ENCODE peak calls at places on chromosomes 11 and 22, in ten cellular contexts. D is IMR-90, S is heart right ventricle, A is left lung, L is ovary, W is GM12878, O is right lobe of liver, M is ascending aorta, F is stomach, Q is HepG2. Z is an unnamed sample.

GRCh38 chr11:72238040-72238450 is 5.9 kb downstream of the PHOX2A start:
- DNase-seq in O (peak; percentile 56), S (no peak), M (no peak), F (peak; percentile 53), Q (peak; percentile 47), D (peak; percentile 67), W (no peak), L (peak; percentile 60), A (peak; percentile 87), Z (no peak)

GRCh38 chr11:83157755-83158473 is 983 bp downstream of the PCF11 start:
- DNase-seq in S (peak; percentile 30), L (peak; percentile 61), O (peak; percentile 68), A (peak; percentile 72), W (no peak), M (no peak), F (peak; percentile 50), Q (peak; percentile 39), D (peak; percentile 33), Z (peak; percentile 63)

GRCh38 chr11:67563354-67564114 is 20.1 kb upstream of the GSTP1 start:
- DNase-seq in W (no peak), Q (no peak), L (peak; percentile 50), D (peak; percentile 96), M (no peak), F (peak; percentile 52), S (peak; percentile 38), A (no peak), O (no peak), Z (no peak)

GRCh38 chr11:11148104-11148509 is 204.9 kb downstream of the CSNK2A3 start:
- DNase-seq in F (no peak), W (no peak), Q (no peak), D (peak; percentile 74), A (peak; percentile 34), O (peak; percentile 78), M (peak; percentile 43), S (peak; percentile 67), L (peak; percentile 76), Z (no peak)

GRCh38 chr11:7204778-7205177 is 46.9 kb upstream of the SYT9 start:
- DNase-seq in O (no peak), M (no peak), W (no peak), A (no peak), Q (no peak), D (no peak), S (no peak), L (no peak), F (no peak), Z (no peak)

GRCh38 chr22:38748487-38749136 is 7.2 kb downstream of the SUN2 start:
- DNase-seq in A (no peak), Q (no peak), S (no peak), D (no peak), W (no peak), F (no peak), O (no peak), M (no peak), L (no peak), Z (no peak)

GRCh38 chr11:117411736-117412135 is 84.1 kb downstream of the CEP164 start:
- DNase-seq in D (no peak), A (no peak), Q (no peak), L (no peak), F (no peak), W (no peak), O (no peak), S (no peak), M (no peak), Z (no peak)

GRCh38 chr11:11691296-11692141 is 69.7 kb upstream of the GALNT18 start:
- DNase-seq in Q (no peak), F (no peak), D (no peak), M (no peak), S (no peak), A (no peak), W (no peak), L (no peak), O (no peak), Z (no peak)

GRCh38 chr11:58628446-58628845 is 6.0 kb downstream of the CNTF start:
- DNase-seq in F (no peak), M (no peak), O (no peak), D (peak; percentile 42), Q (no peak), S (peak; percentile 33), W (no peak), L (no peak), A (no peak), Z (no peak)

GRCh38 chr11:58622344-58622743 is at the start of gene CNTF:
- DNase-seq in O (no peak), Q (no peak), M (no peak), L (no peak), D (peak; percentile 13), F (no peak), W (no peak), S (no peak), A (no peak), Z (no peak)

GRCh38 chr11:58625086-58625485 is 2.6 kb downstream of the CNTF start:
- DNase-seq in M (no peak), W (no peak), L (no peak), A (no peak), D (peak; percentile 4), S (no peak), O (no peak), F (no peak), Q (no peak), Z (no peak)

GRCh38 chr11:58626915-58627483 is 4.5 kb downstream of the CNTF start:
- DNase-seq in L (no peak), M (no peak), D (peak; percentile 6), Q (no peak), W (no peak), S (no peak), A (no peak), O (no peak), F (no peak), Z (no peak)

DNA sequence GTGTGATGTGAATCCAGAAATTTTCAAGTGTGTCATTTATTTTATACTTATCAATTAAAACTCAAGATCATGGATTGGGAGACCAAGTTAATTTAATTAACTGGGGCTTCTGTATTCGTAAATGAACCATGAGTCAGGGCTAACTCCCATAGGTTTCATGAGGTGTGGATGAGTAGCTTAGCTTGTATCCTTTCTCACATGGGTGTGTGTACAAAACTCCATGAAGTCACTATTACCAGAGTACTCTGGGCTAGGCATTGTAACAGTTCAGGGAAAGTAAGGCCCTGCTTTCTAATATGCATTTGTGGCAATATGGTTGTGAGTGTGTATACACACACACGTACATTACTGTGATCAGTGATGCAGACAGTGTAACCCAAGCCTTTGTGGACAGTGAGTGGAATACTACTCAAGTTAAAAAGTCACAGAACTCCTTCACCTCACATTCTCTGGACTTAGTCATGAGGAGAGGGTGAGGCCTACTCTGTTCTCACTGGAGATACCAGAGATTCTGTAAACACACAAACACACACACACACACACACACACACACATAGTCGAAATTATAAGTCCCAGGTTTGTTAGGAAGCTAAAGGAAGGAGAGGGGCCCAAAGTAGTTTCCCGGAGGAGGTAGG is 3.5 kb downstream of the CNTF start:
- DNase-seq in F (no peak), O (no peak), D (peak; percentile 87), Q (no peak), L (no peak), S (no peak), W (no peak), A (no peak), M (no peak), Z (no peak)
- H3K36me3 ChIP-seq in F (peaks cover 46% of the 10 kb centered on the region), O (peaks cover 9% of the 10 kb centered on the region), D (peaks cover 9% of the 10 kb centered on the region), Q (peaks cover 39% of the 10 kb centered on the region), L (no peaks in the 10 kb centered on the region), S (peaks cover 51% of the 10 kb centered on the region), W (peaks cover 24% of the 10 kb centered on the region), A (peaks cover 49% of the 10 kb centered on the region), M (peaks cover 22% of the 10 kb centered on the region), Z (peaks cover 17% of the 10 kb centered on the region)

DNA sequence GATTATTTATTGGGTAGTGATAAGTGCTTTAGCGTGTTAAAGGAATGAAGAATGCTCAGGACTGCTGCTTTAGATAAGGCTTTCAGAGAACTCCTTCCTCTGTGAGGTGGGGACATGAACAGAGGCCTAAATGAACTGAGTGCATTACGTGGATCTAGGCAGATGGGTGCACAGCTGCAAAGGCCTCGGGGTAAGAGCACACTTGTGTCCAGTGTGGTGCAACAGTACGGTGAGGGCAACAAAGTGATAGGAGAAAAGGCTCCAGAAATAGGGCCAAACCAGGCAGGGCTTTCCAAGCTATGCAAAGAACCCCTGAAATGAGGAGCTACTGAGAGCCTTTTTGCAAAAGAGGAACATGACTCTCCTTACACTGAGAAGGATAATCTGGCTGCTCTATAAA is 45.3 kb upstream of the ARHGAP32 start:
- DNase-seq in Q (no peak), A (no peak), M (no peak), L (no peak), O (no peak), W (no peak), D (no peak), F (no peak), S (no peak), Z (no peak)
- TF ChIP-seq CTCF in Q (no peak), A (no peak), M (no peak), L (no peak), O (no peak), W (no peak), D (no peak), F (no peak), S (no peak), Z (no peak)

GRCh38 chr11:26994579-26995210 is 783 bp downstream of the FIBIN start:
- DNase-seq in Q (no peak), L (peak; percentile 35), A (peak; percentile 66), D (no peak), W (no peak), O (peak; percentile 70), F (no peak), M (peak; percentile 8), S (peak; percentile 18), Z (no peak)
- H3K4me3 ChIP-seq in Q (no peak overlapping the region), L (peak overlapping the region; percentile 64), A (peak overlapping the region; percentile 35), D (peak overlapping the region; percentile 78), W (no peak overlapping the region), O (peak overlapping the region; percentile 59), F (peak overlapping the region; percentile 44), M (peak overlapping the region; percentile 60), S (peak overlapping the region; percentile 47), Z (no peak overlapping the region)

GRCh38 chr11:65499713-65500261 is 942 bp downstream of the MALAT1 start:
- DNase-seq in Q (no peak), F (no peak), M (no peak), S (no peak), L (no peak), A (no peak), W (no peak), D (no peak), O (no peak), Z (no peak)

GRCh38 chr11:65501005-65501529 is 2.2 kb downstream of the MALAT1 start:
- DNase-seq in S (no peak), W (no peak), L (no peak), D (peak; percentile 42), Q (no peak), F (no peak), O (no peak), A (no peak), M (no peak), Z (no peak)

GRCh38 chr11:65501530-65502273 is 2.9 kb downstream of the MALAT1 start:
- DNase-seq in L (peak; percentile 14), W (no peak), D (peak; percentile 56), Q (no peak), M (no peak), O (peak; percentile 18), A (no peak), S (no peak), F (no peak), Z (no peak)

GRCh38 chr11:65498977-65499712 is at the start of gene MALAT1:
- DNase-seq in F (peak; percentile 96), D (peak; percentile 94), A (peak; percentile 94), W (peak; percentile 82), M (no peak), Q (peak; percentile 88), S (peak; percentile 91), O (peak; percentile 93), L (peak; percentile 96), Z (peak; percentile 92)

DNA sequence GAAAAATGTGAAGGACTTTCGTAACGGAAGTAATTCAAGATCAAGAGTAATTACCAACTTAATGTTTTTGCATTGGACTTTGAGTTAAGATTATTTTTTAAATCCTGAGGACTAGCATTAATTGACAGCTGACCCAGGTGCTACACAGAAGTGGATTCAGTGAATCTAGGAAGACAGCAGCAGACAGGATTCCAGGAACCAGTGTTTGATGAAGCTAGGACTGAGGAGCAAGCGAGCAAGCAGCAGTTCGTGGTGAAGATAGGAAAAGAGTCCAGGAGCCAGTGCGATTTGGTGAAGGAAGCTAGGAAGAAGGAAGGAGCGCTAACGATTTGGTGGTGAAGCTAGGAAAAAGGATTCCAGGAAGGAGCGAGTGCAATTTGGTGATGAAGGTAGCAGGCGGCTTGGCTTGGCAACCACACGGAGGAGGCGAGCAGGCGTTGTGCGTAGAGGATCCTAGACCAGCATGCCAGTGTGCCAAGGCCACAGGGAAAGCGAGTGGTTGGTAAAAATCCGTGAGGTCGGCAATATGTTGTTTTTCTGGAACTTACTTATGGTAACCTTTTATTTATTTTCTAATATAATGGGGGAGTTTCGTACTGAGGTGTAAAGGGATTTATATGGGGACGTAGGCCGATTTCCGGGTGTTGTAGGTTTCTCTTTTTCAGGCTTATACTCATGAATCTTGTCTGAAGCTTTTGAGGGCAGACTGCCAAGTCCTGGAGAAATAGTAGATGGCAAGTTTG is 1.6 kb downstream of the MALAT1 start:
- DNase-seq in S (no peak), W (no peak), O (peak; percentile 68), A (peak; percentile 80), Q (no peak), D (peak; percentile 58), M (no peak), F (no peak), L (peak; percentile 40), Z (peak; percentile 55)
- H3K36me3 ChIP-seq in S (peaks cover 54% of the 10 kb centered on the region), W (peaks cover 28% of the 10 kb centered on the region), O (peaks cover 36% of the 10 kb centered on the region), A (peaks cover 43% of the 10 kb centered on the region), Q (peaks cover 32% of the 10 kb centered on the region), D (peaks cover 36% of the 10 kb centered on the region), M (peaks cover 46% of the 10 kb centered on the region), F (peaks cover 42% of the 10 kb centered on the region), L (peaks cover 3% of the 10 kb centered on the region), Z (peaks cover 20% of the 10 kb centered on the region)